ENCODE peak calls at places on chromosome 3, in nine cellular contexts. One of them, this sample, is unnamed.

GRCh38 chr3:183008303-183008702 is 28.0 kb upstream of the DCUN1D1 start:
- DNase-seq in transverse colon: no peak
- DNase-seq in A549: no peak
- DNase-seq in CD8-positive, alpha-beta T cell: no peak
- DNase-seq in tibial artery: no peak
- DNase-seq in AG09309: no peak
- DNase-seq in foreskin fibroblast: no peak
- DNase-seq in lower lobe of right lung: no peak
- DNase-seq in uterus: no peak
- DNase-seq in this sample: no peak

GRCh38 chr3:112776836-112777235 is 69.8 kb downstream of the CD200R1L start:
- DNase-seq in AG09309: no peak
- DNase-seq in transverse colon: no peak
- DNase-seq in uterus: no peak
- DNase-seq in lower lobe of right lung: no peak
- DNase-seq in CD8-positive, alpha-beta T cell: no peak
- DNase-seq in foreskin fibroblast: no peak
- DNase-seq in tibial artery: no peak
- DNase-seq in A549: no peak
- DNase-seq in this sample: no peak

GRCh38 chr3:34008191-34008590 is 209.8 kb downstream of the PDCD6IP start:
- DNase-seq in lower lobe of right lung: no peak
- DNase-seq in A549: no peak
- DNase-seq in CD8-positive, alpha-beta T cell: no peak
- DNase-seq in foreskin fibroblast: peak
- DNase-seq in tibial artery: no peak
- DNase-seq in uterus: no peak
- DNase-seq in AG09309: no peak
- DNase-seq in transverse colon: no peak
- DNase-seq in this sample: no peak

GRCh38 chr3:57128863-57129602 is 36.1 kb downstream of the IL17RD start:
- DNase-seq in transverse colon: no peak
- DNase-seq in AG09309: no peak
- DNase-seq in tibial artery: no peak
- DNase-seq in uterus: no peak
- DNase-seq in CD8-positive, alpha-beta T cell: no peak
- DNase-seq in foreskin fibroblast: peak
- DNase-seq in lower lobe of right lung: no peak
- DNase-seq in A549: no peak
- DNase-seq in this sample: no peak

GRCh38 chr3:115709931-115710330 is 86.6 kb downstream of the GAP43 start:
- DNase-seq in AG09309: no peak
- DNase-seq in foreskin fibroblast: no peak
- DNase-seq in uterus: no peak
- DNase-seq in tibial artery: no peak
- DNase-seq in transverse colon: no peak
- DNase-seq in A549: no peak
- DNase-seq in CD8-positive, alpha-beta T cell: no peak
- DNase-seq in lower lobe of right lung: no peak
- DNase-seq in this sample: no peak

GRCh38 chr3:165852150-165852549 is 14.9 kb upstream of the BCHE start:
- DNase-seq in uterus: no peak
- DNase-seq in AG09309: no peak
- DNase-seq in tibial artery: no peak
- DNase-seq in transverse colon: no peak
- DNase-seq in lower lobe of right lung: no peak
- DNase-seq in foreskin fibroblast: no peak
- DNase-seq in A549: no peak
- DNase-seq in CD8-positive, alpha-beta T cell: no peak
- DNase-seq in this sample: no peak

GRCh38 chr3:188908002-188908850 is 263.5 kb upstream of the TPRG1 start:
- DNase-seq in foreskin fibroblast: no peak
- DNase-seq in CD8-positive, alpha-beta T cell: no peak
- DNase-seq in transverse colon: no peak
- DNase-seq in A549: no peak
- DNase-seq in lower lobe of right lung: no peak
- DNase-seq in tibial artery: no peak
- DNase-seq in AG09309: no peak
- DNase-seq in uterus: no peak
- DNase-seq in this sample: no peak

GRCh38 chr3:103210583-103210982 is 775.8 kb downstream of the ZPLD1 start:
- DNase-seq in A549: no peak
- DNase-seq in tibial artery: no peak
- DNase-seq in transverse colon: no peak
- DNase-seq in AG09309: no peak
- DNase-seq in uterus: no peak
- DNase-seq in CD8-positive, alpha-beta T cell: no peak
- DNase-seq in foreskin fibroblast: no peak
- DNase-seq in lower lobe of right lung: no peak
- DNase-seq in this sample: no peak

GRCh38 chr3:28678083-28678482 is 329.5 kb upstream of the AZI2 start:
- DNase-seq in CD8-positive, alpha-beta T cell: no peak
- DNase-seq in transverse colon: no peak
- DNase-seq in lower lobe of right lung: no peak
- DNase-seq in foreskin fibroblast: peak
- DNase-seq in A549: no peak
- DNase-seq in uterus: no peak
- DNase-seq in AG09309: no peak
- DNase-seq in tibial artery: no peak
- DNase-seq in this sample: no peak

GRCh38 chr3:54731697-54732445 is 196.0 kb downstream of the LRTM1 start:
- DNase-seq in CD8-positive, alpha-beta T cell: no peak
- DNase-seq in transverse colon: no peak
- DNase-seq in lower lobe of right lung: no peak
- DNase-seq in foreskin fibroblast: peak
- DNase-seq in AG09309: no peak
- DNase-seq in tibial artery: no peak
- DNase-seq in A549: no peak
- DNase-seq in uterus: no peak
- DNase-seq in this sample: no peak

GRCh38 chr3:126646662-126647061 is 8.3 kb downstream of the TXNRD3 start:
- DNase-seq in CD8-positive, alpha-beta T cell: no peak
- DNase-seq in uterus: no peak
- DNase-seq in A549: no peak
- DNase-seq in foreskin fibroblast: no peak
- DNase-seq in AG09309: no peak
- DNase-seq in transverse colon: no peak
- DNase-seq in tibial artery: no peak
- DNase-seq in lower lobe of right lung: no peak
- DNase-seq in this sample: no peak

GRCh38 chr3:4741404-4742307 is 237.6 kb upstream of the BHLHE40 start:
- DNase-seq in foreskin fibroblast: peak
- DNase-seq in uterus: peak
- DNase-seq in lower lobe of right lung: no peak
- DNase-seq in CD8-positive, alpha-beta T cell: no peak
- DNase-seq in AG09309: peak
- DNase-seq in tibial artery: peak
- DNase-seq in transverse colon: peak
- DNase-seq in A549: peak
- DNase-seq in this sample: peak

GRCh38 chr3:64318001-64318400 is 92.7 kb upstream of the PRICKLE2 start:
- DNase-seq in uterus: no peak
- DNase-seq in foreskin fibroblast: no peak
- DNase-seq in AG09309: no peak
- DNase-seq in A549: no peak
- DNase-seq in transverse colon: no peak
- DNase-seq in tibial artery: no peak
- DNase-seq in lower lobe of right lung: no peak
- DNase-seq in CD8-positive, alpha-beta T cell: no peak
- DNase-seq in this sample: no peak

GRCh38 chr3:127320529-127321121 is 32.8 kb upstream of the PRR20G start:
- DNase-seq in foreskin fibroblast: peak
- DNase-seq in transverse colon: no peak
- DNase-seq in A549: no peak
- DNase-seq in tibial artery: no peak
- DNase-seq in uterus: no peak
- DNase-seq in CD8-positive, alpha-beta T cell: no peak
- DNase-seq in lower lobe of right lung: no peak
- DNase-seq in AG09309: no peak
- DNase-seq in this sample: no peak

GRCh38 chr3:52230461-52230860 is 5.0 kb upstream of the TLR9 start:
- DNase-seq in A549: no peak
- DNase-seq in AG09309: no peak
- DNase-seq in transverse colon: no peak
- DNase-seq in foreskin fibroblast: no peak
- DNase-seq in uterus: no peak
- DNase-seq in tibial artery: no peak
- DNase-seq in CD8-positive, alpha-beta T cell: no peak
- DNase-seq in lower lobe of right lung: peak
- DNase-seq in this sample: no peak

GRCh38 chr3:162398554-162398953 is 901.9 kb downstream of the OTOL1 start:
- DNase-seq in A549: no peak
- DNase-seq in AG09309: no peak
- DNase-seq in foreskin fibroblast: no peak
- DNase-seq in tibial artery: no peak
- DNase-seq in uterus: no peak
- DNase-seq in lower lobe of right lung: no peak
- DNase-seq in CD8-positive, alpha-beta T cell: no peak
- DNase-seq in transverse colon: no peak
- DNase-seq in this sample: no peak

GRCh38 chr3:149247929-149248691 is 26.5 kb upstream of the CP start:
- DNase-seq in tibial artery: no peak
- DNase-seq in CD8-positive, alpha-beta T cell: no peak
- DNase-seq in A549: no peak
- DNase-seq in foreskin fibroblast: peak
- DNase-seq in lower lobe of right lung: no peak
- DNase-seq in uterus: no peak
- DNase-seq in transverse colon: no peak
- DNase-seq in AG09309: no peak
- DNase-seq in this sample: no peak

GRCh38 chr3:51718547-51719412 is 11.9 kb downstream of the GRM2 start:
- DNase-seq in transverse colon: peak
- DNase-seq in AG09309: no peak
- DNase-seq in foreskin fibroblast: peak
- DNase-seq in tibial artery: no peak
- DNase-seq in A549: peak
- DNase-seq in uterus: no peak
- DNase-seq in CD8-positive, alpha-beta T cell: no peak
- DNase-seq in lower lobe of right lung: peak
- DNase-seq in this sample: peak

GRCh38 chr3:31095254-31095653 is 200.8 kb upstream of the GADL1 start:
- DNase-seq in A549: no peak
- DNase-seq in lower lobe of right lung: no peak
- DNase-seq in foreskin fibroblast: no peak
- DNase-seq in tibial artery: no peak
- DNase-seq in transverse colon: no peak
- DNase-seq in CD8-positive, alpha-beta T cell: no peak
- DNase-seq in AG09309: no peak
- DNase-seq in uterus: no peak
- DNase-seq in this sample: no peak

GRCh38 chr3:13801361-13802214 is 78.3 kb downstream of the WNT7A start:
- DNase-seq in A549: no peak
- DNase-seq in CD8-positive, alpha-beta T cell: no peak
- DNase-seq in foreskin fibroblast: no peak
- DNase-seq in transverse colon: no peak
- DNase-seq in tibial artery: no peak
- DNase-seq in lower lobe of right lung: no peak
- DNase-seq in uterus: no peak
- DNase-seq in AG09309: no peak
- DNase-seq in this sample: no peak

GRCh38 chr3:33897306-33897705 is 98.9 kb downstream of the PDCD6IP start:
- DNase-seq in foreskin fibroblast: no peak
- DNase-seq in transverse colon: no peak
- DNase-seq in A549: no peak
- DNase-seq in uterus: no peak
- DNase-seq in lower lobe of right lung: no peak
- DNase-seq in CD8-positive, alpha-beta T cell: no peak
- DNase-seq in AG09309: no peak
- DNase-seq in tibial artery: no peak
- DNase-seq in this sample: no peak

GRCh38 chr3:117788086-117788485 is 1078.5 kb downstream of the TUSC7 start:
- DNase-seq in AG09309: peak
- DNase-seq in tibial artery: peak
- DNase-seq in transverse colon: no peak
- DNase-seq in CD8-positive, alpha-beta T cell: no peak
- DNase-seq in A549: peak
- DNase-seq in uterus: no peak
- DNase-seq in lower lobe of right lung: no peak
- DNase-seq in foreskin fibroblast: peak
- DNase-seq in this sample: peak

GRCh38 chr3:5005367-5005766 is 26.1 kb downstream of the BHLHE40 start:
- DNase-seq in foreskin fibroblast: no peak
- DNase-seq in lower lobe of right lung: no peak
- DNase-seq in CD8-positive, alpha-beta T cell: no peak
- DNase-seq in transverse colon: no peak
- DNase-seq in AG09309: no peak
- DNase-seq in tibial artery: no peak
- DNase-seq in A549: no peak
- DNase-seq in uterus: no peak
- DNase-seq in this sample: no peak

GRCh38 chr3:16177962-16178627 is 3.6 kb downstream of the GALNT15 start:
- DNase-seq in tibial artery: peak
- DNase-seq in lower lobe of right lung: peak
- DNase-seq in foreskin fibroblast: peak
- DNase-seq in A549: peak
- DNase-seq in transverse colon: peak
- DNase-seq in AG09309: peak
- DNase-seq in uterus: peak
- DNase-seq in CD8-positive, alpha-beta T cell: peak
- DNase-seq in this sample: peak
- H3K4me3 ChIP-seq in tibial artery: peak
- H3K4me3 ChIP-seq in lower lobe of right lung: peak
- H3K4me3 ChIP-seq in foreskin fibroblast: peak
- H3K4me3 ChIP-seq in A549: no peak
- H3K4me3 ChIP-seq in transverse colon: peak
- H3K4me3 ChIP-seq in AG09309: no peak
- H3K4me3 ChIP-seq in uterus: peak
- H3K4me3 ChIP-seq in CD8-positive, alpha-beta T cell: no peak
- H3K4me3 ChIP-seq in this sample: no peak

GRCh38 chr3:98068824-98069223 is 18.1 kb upstream of the OR5AC2 start:
- DNase-seq in uterus: no peak
- DNase-seq in lower lobe of right lung: no peak
- DNase-seq in foreskin fibroblast: no peak
- DNase-seq in tibial artery: no peak
- DNase-seq in AG09309: no peak
- DNase-seq in A549: no peak
- DNase-seq in transverse colon: no peak
- DNase-seq in CD8-positive, alpha-beta T cell: no peak
- DNase-seq in this sample: no peak
- TF ChIP-seq CTCF in uterus: no peak
- TF ChIP-seq CTCF in lower lobe of right lung: no peak
- TF ChIP-seq CTCF in foreskin fibroblast: no peak
- TF ChIP-seq CTCF in tibial artery: no peak
- TF ChIP-seq CTCF in AG09309: no peak
- TF ChIP-seq CTCF in A549: no peak
- TF ChIP-seq CTCF in transverse colon: no peak
- TF ChIP-seq CTCF in CD8-positive, alpha-beta T cell: no peak
- TF ChIP-seq CTCF in this sample: peak

GRCh38 chr3:184570035-184570434 is 8.4 kb downstream of the EPHB3 start:
- DNase-seq in AG09309: no peak
- DNase-seq in transverse colon: no peak
- DNase-seq in CD8-positive, alpha-beta T cell: no peak
- DNase-seq in foreskin fibroblast: no peak
- DNase-seq in A549: no peak
- DNase-seq in uterus: no peak
- DNase-seq in tibial artery: no peak
- DNase-seq in lower lobe of right lung: no peak
- DNase-seq in this sample: no peak
- H3K4me3 ChIP-seq in AG09309: no peak
- H3K4me3 ChIP-seq in transverse colon: no peak
- H3K4me3 ChIP-seq in CD8-positive, alpha-beta T cell: no peak
- H3K4me3 ChIP-seq in foreskin fibroblast: no peak
- H3K4me3 ChIP-seq in A549: no peak
- H3K4me3 ChIP-seq in uterus: no peak
- H3K4me3 ChIP-seq in tibial artery: no peak
- H3K4me3 ChIP-seq in lower lobe of right lung: peak
- H3K4me3 ChIP-seq in this sample: no peak

GRCh38 chr3:122245513-122246174 is 62.2 kb downstream of the CASR start:
- DNase-seq in uterus: no peak
- DNase-seq in transverse colon: no peak
- DNase-seq in foreskin fibroblast: peak
- DNase-seq in A549: peak
- DNase-seq in CD8-positive, alpha-beta T cell: no peak
- DNase-seq in tibial artery: no peak
- DNase-seq in lower lobe of right lung: no peak
- DNase-seq in AG09309: peak
- DNase-seq in this sample: no peak
- TF ChIP-seq CTCF in uterus: no peak
- TF ChIP-seq CTCF in transverse colon: no peak
- TF ChIP-seq CTCF in foreskin fibroblast: no peak
- TF ChIP-seq CTCF in A549: no peak
- TF ChIP-seq CTCF in CD8-positive, alpha-beta T cell: peak
- TF ChIP-seq CTCF in tibial artery: no peak
- TF ChIP-seq CTCF in lower lobe of right lung: no peak
- TF ChIP-seq CTCF in AG09309: peak
- TF ChIP-seq CTCF in this sample: no peak

This sample was measured in LNCaP clone FGC.